ENCODE peak calls at places on chromosome 18, in five cellular contexts. R is left lung, B is Peyer's patch, M is adrenal gland, F is brain microvascular endothelial cell. L is an unnamed sample.

GRCh38 chr18:76459687-76460350 is 35.2 kb downstream of the ZNF516 start:
- DNase-seq in R (no peak), B (no peak), M (peak; percentile 94), F (peak; percentile 99), L (peak; percentile 99)

GRCh38 chr18:57836557-57836956 is 33.4 kb upstream of the ATP8B1 start:
- DNase-seq in R (no peak), B (no peak), M (no peak), F (no peak), L (no peak)

GRCh38 chr18:48418409-48419267 is 9.5 kb upstream of the ZBTB7C start:
- DNase-seq in R (no peak), B (no peak), M (no peak), F (no peak), L (no peak)

GRCh38 chr18:77448046-77448445 is 198.4 kb downstream of the GALR1 start:
- DNase-seq in R (no peak), B (no peak), M (no peak), F (no peak), L (no peak)

GRCh38 chr18:22609642-22610041 is 191.9 kb upstream of the CTAGE1 start:
- DNase-seq in R (no peak), B (no peak), M (peak; percentile 73), F (peak; percentile 79), L (no peak)

GRCh38 chr18:11055721-11056120 is 93.6 kb downstream of the PIEZO2 start:
- DNase-seq in R (no peak), B (no peak), M (no peak), F (no peak), L (no peak)

GRCh38 chr18:55334875-55335274 is 253.1 kb downstream of the TCF4 start:
- DNase-seq in R (no peak), B (no peak), M (peak; percentile 50), F (no peak), L (no peak)

GRCh38 chr18:75802681-75803080 is 375.2 kb upstream of the SMIM21 start:
- DNase-seq in R (no peak), B (no peak), M (no peak), F (no peak), L (no peak)

GRCh38 chr18:49813071-49813320 is 337 bp downstream of the ACAA2 start:
- DNase-seq in R (peak; percentile 87), B (peak; percentile 72), M (peak; percentile 40), F (peak; percentile 16), L (no peak)

GRCh38 chr18:58769321-58769720 is 95.4 kb upstream of the ZNF532 start:
- DNase-seq in R (no peak), B (no peak), M (no peak), F (no peak), L (no peak)

GRCh38 chr18:42545825-42546224 is 569.7 kb downstream of the RIT2 start:
- DNase-seq in R (no peak), B (no peak), M (no peak), F (peak; percentile 79), L (peak; percentile 1)

GRCh38 chr18:31041346-31042067 is 1.0 kb downstream of the DSC3 start:
- DNase-seq in R (peak; percentile 59), B (peak; percentile 48), M (no peak), F (no peak), L (no peak)

GRCh38 chr18:67935638-67936037 is 419.1 kb upstream of the DSEL start:
- DNase-seq in R (no peak), B (no peak), M (no peak), F (no peak), L (no peak)

GRCh38 chr18:42310956-42311355 is 355.9 kb downstream of the PIK3C3 start:
- DNase-seq in R (no peak), B (no peak), M (no peak), F (peak; percentile 1), L (no peak)

GRCh38 chr18:48875942-48876511 is 74.7 kb downstream of the SMAD7 start:
- DNase-seq in R (peak; percentile 59), B (no peak), M (no peak), F (no peak), L (peak; percentile 22)

GRCh38 chr18:69357590-69357989 is 43.1 kb upstream of the DOK6 start:
- DNase-seq in R (no peak), B (no peak), M (no peak), F (no peak), L (no peak)

GRCh38 chr18:9987931-9988330 is 74.1 kb downstream of the VAPA start:
- DNase-seq in R (no peak), B (no peak), M (no peak), F (no peak), L (no peak)

GRCh38 chr18:68779169-68779568 is 18.7 kb upstream of the CCDC102B start:
- DNase-seq in R (no peak), B (no peak), M (no peak), F (no peak), L (peak; percentile 81)

GRCh38 chr18:65436430-65436829 is 314.4 kb upstream of the CDH7 start:
- DNase-seq in R (peak; percentile 17), B (no peak), M (no peak), F (no peak), L (no peak)

GRCh38 chr18:12121175-12122095 is 27.8 kb downstream of the ANKRD62 start:
- DNase-seq in R (no peak), B (no peak), M (no peak), F (peak; percentile 7), L (no peak)

GRCh38 chr18:8858888-8859511 is 153.6 kb downstream of the MTCL1 start:
- DNase-seq in R (no peak), B (no peak), M (no peak), F (peak; percentile 94), L (peak; percentile 96)

GRCh38 chr18:42030586-42031182 is 75.7 kb downstream of the PIK3C3 start:
- DNase-seq in R (no peak), B (no peak), M (peak; percentile 10), F (peak; percentile 29), L (peak; percentile 37)

GRCh38 chr18:6058941-6059340 is 163.6 kb upstream of the TMEM200C start:
- DNase-seq in R (no peak), B (no peak), M (no peak), F (peak; percentile 85), L (peak; percentile 15)

GRCh38 chr18:50177294-50177992 is 17.5 kb downstream of the MYO5B start:
- DNase-seq in R (no peak), B (no peak), M (no peak), F (no peak), L (no peak)

GRCh38 chr18:44816028-44816427 is 135.3 kb downstream of the SETBP1 start:
- DNase-seq in R (no peak), B (no peak), M (no peak), F (no peak), L (no peak)

GRCh38 chr18:43420950-43421349 is 143.7 kb upstream of the SYT4 start:
- DNase-seq in R (no peak), B (no peak), M (no peak), F (no peak), L (no peak)

GRCh38 chr18:37524546-37525301 is 40.9 kb downstream of the CELF4 start:
- DNase-seq in R (no peak), B (no peak), M (no peak), F (no peak), L (no peak)

GRCh38 chr18:37521500-37522465 is 43.8 kb downstream of the CELF4 start:
- DNase-seq in R (no peak), B (no peak), M (no peak), F (no peak), L (no peak)

GRCh38 chr18:37520508-37520907 is 45.1 kb downstream of the CELF4 start:
- DNase-seq in R (no peak), B (no peak), M (no peak), F (no peak), L (no peak)

GRCh38 chr18:37525302-37525585 is 40.4 kb downstream of the CELF4 start:
- DNase-seq in R (no peak), B (no peak), M (no peak), F (no peak), L (no peak)

DNA sequence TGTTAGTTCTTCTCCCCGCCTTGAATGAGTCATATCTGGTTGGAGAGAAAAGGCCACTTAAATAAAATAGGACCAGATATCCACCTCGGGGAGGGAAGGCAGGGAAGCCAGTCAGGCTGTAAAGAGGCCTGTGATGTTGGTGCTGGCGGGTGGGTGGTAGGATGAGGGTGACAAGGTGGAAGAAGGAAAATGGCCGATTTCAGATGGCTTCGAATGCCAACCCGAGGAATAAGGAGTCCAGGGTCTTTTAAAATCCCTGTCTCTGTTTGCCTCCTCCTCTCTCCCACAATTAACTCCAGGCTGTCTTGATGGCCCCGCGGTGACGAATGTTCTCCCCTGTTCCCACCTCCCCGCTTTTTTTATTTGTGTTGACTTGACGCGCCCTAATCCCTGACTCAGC is 41.5 kb downstream of the CELF4 start:
- DNase-seq in R (no peak), B (no peak), M (no peak), F (no peak), L (peak; percentile 4)
- H3K4me3 ChIP-seq in R (no peak overlapping the region), B (no peak overlapping the region), M (no peak overlapping the region), F (no peak overlapping the region), L (no peak overlapping the region)

GRCh38 chr18:32380559-32380958 is 90.1 kb downstream of the GAREM1 start:
- DNase-seq in R (no peak), B (no peak), M (no peak), F (no peak), L (no peak)
- TF ChIP-seq CTCF in R (no peak), B (no peak), M (no peak), F (peak; percentile 42), L (no peak)

GRCh38 chr18:3651266-3651665 is 201.3 kb downstream of the TGIF1 start:
- DNase-seq in R (no peak), B (no peak), M (no peak), F (no peak), L (no peak)

GRCh38 chr18:3649135-3649558 is 199.2 kb downstream of the TGIF1 start:
- DNase-seq in R (no peak), B (no peak), M (no peak), F (no peak), L (no peak)

GRCh38 chr18:3647636-3648035 is 197.7 kb downstream of the TGIF1 start:
- DNase-seq in R (no peak), B (no peak), M (no peak), F (no peak), L (no peak)

GRCh38 chr18:3648695-3649094 is 198.7 kb downstream of the TGIF1 start:
- DNase-seq in R (no peak), B (no peak), M (no peak), F (no peak), L (no peak)

DNA sequence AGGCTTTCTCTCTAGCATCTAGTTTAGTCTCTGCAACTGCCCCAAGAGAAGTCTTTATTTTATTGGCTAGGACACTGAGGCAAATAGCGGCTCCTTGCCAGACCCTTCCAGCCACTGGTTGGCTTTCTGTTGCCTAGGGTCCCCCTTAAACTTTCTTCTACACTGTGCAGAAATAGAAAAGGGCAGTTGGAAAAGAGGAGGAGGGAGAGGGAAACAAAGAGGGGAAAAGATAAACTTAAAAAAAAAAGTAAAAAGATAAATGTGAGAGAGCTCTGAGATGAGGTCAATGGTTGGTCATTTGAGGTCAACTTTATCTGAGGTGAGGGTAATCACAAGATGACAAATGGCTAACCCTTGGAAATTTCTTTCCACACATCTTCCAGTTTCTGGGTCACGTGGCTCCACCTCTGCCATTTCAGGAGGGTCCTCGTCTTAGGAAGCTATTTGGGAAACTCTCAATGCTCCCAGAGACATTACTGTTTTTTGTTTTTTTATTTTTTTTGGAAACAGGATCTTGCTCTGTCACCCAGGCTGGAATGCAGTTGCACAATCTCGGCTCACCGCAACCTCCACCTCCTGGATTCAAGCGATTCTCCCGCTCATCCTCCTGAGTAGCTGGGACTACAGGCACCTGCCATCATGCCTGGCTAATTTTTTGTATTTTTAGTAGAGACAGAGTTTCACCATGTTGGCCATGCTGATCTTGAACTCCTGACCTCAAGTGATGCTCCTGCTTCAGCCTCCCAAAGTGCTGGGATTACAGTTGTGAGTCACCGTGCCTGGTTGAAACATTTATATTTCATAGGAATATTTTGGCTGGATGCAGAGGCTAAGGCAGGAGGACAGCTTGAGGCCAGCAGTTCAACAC is 199.8 kb downstream of the TGIF1 start:
- DNase-seq in R (no peak), B (no peak), M (peak; percentile 85), F (peak; percentile 82), L (peak; percentile 49)
- H3K4me3 ChIP-seq in R (no peak overlapping the region), B (no peak overlapping the region), M (peak overlapping the region; percentile 6), F (no peak overlapping the region), L (no peak overlapping the region)

GRCh38 chr18:37266290-37266689 is 299.3 kb downstream of the CELF4 start:
- DNase-seq in R (peak; percentile 68), B (no peak), M (no peak), F (no peak), L (no peak)
- TF ChIP-seq CTCF in R (no peak), B (no peak), M (no peak), F (peak; percentile 18), L (no peak)

L was measured in foreskin fibroblast.